ENCODE peak calls at places on chromosomes 4 and X, in six cellular contexts. P is Peyer's patch, Y is IMR-90, A is ovary, H is sigmoid colon, N is adrenal gland. C is an unnamed sample. For H3K9me3, the result is how much of the 10 kb centered on the place peaks cover.

GRCh38 chr4:142595222-142595871 is 250.8 kb downstream of the INPP4B start:
- DNase-seq in Y (no peak), P (no peak), H (no peak), A (no peak), N (no peak), C (no peak)

GRCh38 chrX:10104958-10105658 is 51.7 kb upstream of the CLCN4 start:
- DNase-seq in N (no peak), Y (no peak), A (peak), H (peak), P (no peak), C (no peak)

GRCh38 chr4:71441186-71442169 is 102.7 kb downstream of the SLC4A4 start:
- DNase-seq in N (no peak), H (no peak), P (no peak), A (no peak), Y (peak), C (no peak)

GRCh38 chr4:155582971-155583437 is 83.6 kb upstream of the GUCY1A1 start:
- DNase-seq in A (no peak), Y (peak), H (no peak), P (no peak), N (no peak), C (no peak)

GRCh38 chrX:16832301-16832700 is 37.9 kb downstream of the RBBP7 start:
- DNase-seq in A (no peak), H (no peak), P (no peak), N (no peak), Y (peak), C (no peak)

GRCh38 chr4:149145803-149146202 is 669.8 kb downstream of the IQCM start:
- DNase-seq in A (no peak), P (no peak), Y (peak), H (no peak), N (no peak), C (no peak)

GRCh38 chr4:142846729-142847606 is 867 bp upstream of the INPP4B start:
- DNase-seq in H (no peak), P (peak), N (peak), A (peak), Y (no peak), C (peak)

GRCh38 chr4:56757270-56757746 is 64.2 kb downstream of the SPINK2 start:
- DNase-seq in P (no peak), Y (peak), A (no peak), H (peak), N (peak), C (no peak)

GRCh38 chr4:152605641-152606304 is 69.9 kb upstream of the FBXW7 start:
- DNase-seq in H (no peak), P (no peak), Y (peak), N (no peak), A (no peak), C (no peak)

GRCh38 chr4:110088670-110089069 is 109.7 kb downstream of the ELOVL6 start:
- DNase-seq in N (no peak), H (no peak), Y (peak), P (no peak), A (no peak), C (no peak)

GRCh38 chrX:107552976-107553375 is 75.3 kb upstream of the PRPS1 start:
- DNase-seq in P (no peak), Y (no peak), H (no peak), A (no peak), N (no peak), C (no peak)

GRCh38 chr4:108449139-108449538 is 171.2 kb upstream of the RPL34 start:
- DNase-seq in N (no peak), A (no peak), P (no peak), H (no peak), Y (no peak), C (no peak)

GRCh38 chr4:81425087-81425486 is 46.6 kb downstream of the RASGEF1B start:
- DNase-seq in P (no peak), Y (no peak), N (no peak), H (no peak), A (no peak), C (no peak)

GRCh38 chrX:108399427-108400165 is 38.6 kb downstream of the COL4A6 start:
- DNase-seq in Y (peak), P (no peak), A (no peak), H (no peak), N (no peak), C (no peak)

GRCh38 chrX:133726211-133726630 is 259.2 kb downstream of the GPC3 start:
- DNase-seq in A (no peak), N (no peak), P (no peak), Y (peak), H (no peak), C (no peak)

GRCh38 chrX:64229145-64229544 is 1.3 kb downstream of the ASB12 start:
- DNase-seq in Y (no peak), N (no peak), A (no peak), H (no peak), P (no peak), C (no peak)

GRCh38 chrX:39577976-39578962 is 519.5 kb downstream of the BCOR start:
- DNase-seq in P (no peak), N (no peak), H (no peak), A (peak), Y (no peak), C (no peak)

GRCh38 chrX:123222920-123223319 is 38.8 kb downstream of the GRIA3 start:
- DNase-seq in P (no peak), Y (no peak), H (no peak), A (peak), N (peak), C (no peak)

GRCh38 chr4:165359501-165359900 is 19.3 kb upstream of the CPE start:
- DNase-seq in P (no peak), N (no peak), A (no peak), Y (no peak), H (no peak), C (no peak)

GRCh38 chr4:95107635-95108034 is 349.9 kb downstream of the BMPR1B start:
- DNase-seq in N (peak), P (no peak), A (no peak), Y (peak), H (no peak), C (no peak)

GRCh38 chrX:9342581-9343051 is 122.2 kb upstream of the TBL1X start:
- DNase-seq in N (peak), P (peak), Y (peak), H (peak), A (peak), C (peak)

GRCh38 chr4:76782837-76783236 is 115.1 kb downstream of the SOWAHB start:
- DNase-seq in A (no peak), N (no peak), P (no peak), H (no peak), Y (peak), C (no peak)

GRCh38 chr4:7460591-7460990 is 25.9 kb upstream of the PSAPL1 start:
- DNase-seq in Y (peak), H (no peak), N (no peak), P (no peak), A (peak), C (no peak)

GRCh38 chrX:111652719-111653118 is 28.3 kb upstream of the ALG13 start:
- DNase-seq in Y (no peak), P (no peak), A (no peak), H (no peak), N (no peak), C (no peak)

GRCh38 chrX:151169783-151170182 is 6.6 kb upstream of the GPR50 start:
- DNase-seq in Y (no peak), P (no peak), N (no peak), H (no peak), A (no peak), C (no peak)

GRCh38 chr4:53866055-53866454 is 198.3 kb downstream of the CHIC2 start:
- DNase-seq in A (no peak), P (no peak), N (no peak), Y (no peak), H (no peak), C (no peak)
- H3K9me3 ChIP-seq in A (under half), P (under half), N (under half), Y (under half), H (under half), C (under half)

DNA sequence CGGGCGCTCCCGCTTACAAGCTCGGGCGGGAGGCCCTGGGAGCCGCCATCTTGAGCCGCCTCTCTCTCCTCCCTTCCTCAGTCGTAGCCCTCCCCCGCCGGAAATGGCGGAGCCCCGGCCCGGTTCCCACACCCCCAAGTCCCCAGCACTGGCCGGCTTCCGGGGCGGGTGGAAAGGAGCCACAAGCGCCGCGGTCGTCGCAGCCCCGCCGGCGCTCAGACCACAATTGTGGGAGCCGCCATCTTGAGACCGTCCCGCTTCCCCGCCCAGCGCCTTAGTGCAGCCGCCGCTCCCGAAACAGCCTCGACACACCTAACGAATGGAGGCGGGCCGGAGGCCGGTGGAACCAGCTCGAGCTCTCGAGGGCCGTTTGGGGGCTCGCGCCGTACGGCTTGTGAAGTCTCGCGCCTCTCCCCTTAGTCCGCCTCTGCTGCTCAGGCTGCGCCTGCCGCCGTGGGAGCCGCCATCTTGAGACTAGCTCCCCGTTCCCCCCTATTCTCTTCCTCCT is 440 bp downstream of the HCFC1 start:
- DNase-seq in Y (peak), P (peak), H (peak), A (peak), N (peak), C (peak)
- TF ChIP-seq POLR2A in Y (peak), P (peak), H (peak), A (peak), N (no peak), C (no peak)

GRCh38 chr4:147233-147632 is 22.9 kb downstream of the ZNF718 start:
- DNase-seq in N (no peak), A (no peak), P (no peak), Y (no peak), H (no peak), C (no peak)
- H3K9me3 ChIP-seq in N (under half), A (under half), P (under half), Y (under half), H (under half), C (half or more)

DNA sequence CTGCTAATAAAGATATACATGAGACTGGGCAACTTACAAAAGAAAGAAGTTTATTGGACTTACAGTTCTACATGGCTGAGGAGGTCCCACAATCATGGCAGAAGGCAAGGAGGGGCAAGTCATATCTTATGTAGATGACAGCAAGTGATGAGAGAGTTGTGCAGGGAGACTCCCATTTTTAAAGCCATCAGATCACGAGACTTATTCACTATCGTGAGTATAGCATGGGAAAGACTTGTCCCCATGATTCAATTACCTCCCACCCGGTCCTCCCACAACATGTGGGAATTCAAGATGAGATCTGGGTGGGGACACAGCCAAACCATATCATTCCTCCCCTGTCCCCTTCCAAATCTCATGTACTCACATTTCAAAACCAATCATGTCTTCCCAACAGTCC is 50.9 kb upstream of the GRID2 start:
- DNase-seq in A (no peak), Y (no peak), P (no peak), H (no peak), N (no peak), C (no peak)
- TF ChIP-seq POLR2A in A (no peak), Y (no peak), P (no peak), H (no peak), N (no peak), C (no peak)

DNA sequence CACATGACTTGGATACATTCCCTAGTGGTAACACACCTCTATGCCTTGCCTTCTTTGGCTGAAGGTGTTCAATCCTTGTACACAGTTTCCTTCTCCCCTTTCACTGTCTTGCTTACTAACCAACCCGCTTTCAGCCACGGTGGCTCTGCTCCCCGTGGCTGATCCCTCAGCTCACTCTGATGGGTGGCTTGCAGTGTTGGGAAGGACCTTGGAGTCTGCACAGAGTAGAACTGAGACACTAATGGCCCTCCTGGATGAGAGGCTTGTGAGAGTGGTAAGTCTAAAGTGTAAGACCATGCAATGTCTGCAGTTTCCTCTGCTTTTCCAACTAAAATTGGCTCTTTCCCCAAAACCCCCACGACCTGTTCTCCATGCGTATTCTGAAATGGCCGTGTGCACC is 46.0 kb upstream of the GNPDA2 start:
- DNase-seq in H (no peak), N (no peak), P (no peak), A (no peak), Y (no peak), C (no peak)
- H3K9me3 ChIP-seq in H (under half), N (under half), P (under half), A (under half), Y (under half), C (under half)

GRCh38 chr4:105895324-105895608 is at the start of gene NPNT:
- DNase-seq in P (no peak), H (no peak), N (peak), A (no peak), Y (no peak), C (no peak)
- TF ChIP-seq POLR2A in P (peak), H (no peak), N (no peak), A (no peak), Y (no peak), C (no peak)

GRCh38 chr4:20124317-20125026 is 127.2 kb upstream of the SLIT2 start:
- DNase-seq in Y (no peak), N (no peak), A (no peak), H (no peak), P (no peak), C (no peak)
- H3K9me3 ChIP-seq in Y (under half), N (under half), A (under half), H (under half), P (under half), C (under half)

GRCh38 chr4:102501176-102501634 is at the start of gene NFKB1:
- DNase-seq in Y (peak), H (peak), P (peak), A (peak), N (peak), C (peak)
- TF ChIP-seq POLR2A in Y (peak), H (no peak), P (peak), A (no peak), N (peak), C (no peak)

GRCh38 chr4:173531085-173531965 is 1.3 kb upstream of the HAND2 start:
- DNase-seq in Y (no peak), N (no peak), H (peak), A (peak), P (no peak), C (no peak)
- H3K9me3 ChIP-seq in Y (under half), N (under half), H (under half), A (under half), P (under half), C (under half)

C was measured in breast epithelium.